ENCODE peak calls at places on chromosomes 7 and 10, in five cellular contexts. One of them, this sample, is unnamed.

GRCh38 chr7:112147752-112148435 is 58.3 kb downstream of the DOCK4 start:
- DNase-seq in upper lobe of right lung: no peak
- DNase-seq in AG04450: no peak
- DNase-seq in hepatocyte: no peak
- DNase-seq in psoas muscle: no peak
- DNase-seq in this sample: no peak

GRCh38 chr7:102029616-102030015 is 212.2 kb downstream of the CUX1 start:
- DNase-seq in AG04450: no peak
- DNase-seq in hepatocyte: no peak
- DNase-seq in upper lobe of right lung: no peak
- DNase-seq in psoas muscle: no peak
- DNase-seq in this sample: no peak

GRCh38 chr10:119867317-119867716 is 5.3 kb downstream of the MCMBP start:
- DNase-seq in AG04450: no peak
- DNase-seq in upper lobe of right lung: no peak
- DNase-seq in hepatocyte: no peak
- DNase-seq in psoas muscle: no peak
- DNase-seq in this sample: no peak

GRCh38 chr10:97974108-97974507 is 56.3 kb downstream of the CRTAC1 start:
- DNase-seq in psoas muscle: no peak
- DNase-seq in AG04450: no peak
- DNase-seq in upper lobe of right lung: no peak
- DNase-seq in hepatocyte: no peak
- DNase-seq in this sample: no peak

GRCh38 chr7:143381427-143382125 is 431 bp downstream of the ZYX start:
- DNase-seq in upper lobe of right lung: peak; percentile 83
- DNase-seq in hepatocyte: peak; percentile 82
- DNase-seq in psoas muscle: peak; percentile 85
- DNase-seq in AG04450: peak; percentile 55
- DNase-seq in this sample: peak; percentile 86

GRCh38 chr10:77308084-77308732 is 329.4 kb downstream of the KCNMA1 start:
- DNase-seq in upper lobe of right lung: no peak
- DNase-seq in hepatocyte: no peak
- DNase-seq in AG04450: no peak
- DNase-seq in psoas muscle: no peak
- DNase-seq in this sample: no peak

GRCh38 chr7:156504687-156505545 is 135.7 kb upstream of the RNF32 start:
- DNase-seq in upper lobe of right lung: no peak
- DNase-seq in hepatocyte: no peak
- DNase-seq in psoas muscle: no peak
- DNase-seq in AG04450: no peak
- DNase-seq in this sample: no peak

GRCh38 chr7:2560175-2560695 is 1.5 kb downstream of the IQCE start:
- DNase-seq in upper lobe of right lung: peak; percentile 46
- DNase-seq in psoas muscle: no peak
- DNase-seq in AG04450: no peak
- DNase-seq in hepatocyte: no peak
- DNase-seq in this sample: no peak

GRCh38 chr10:17041626-17042520 is 87.7 kb downstream of the CUBN start:
- DNase-seq in psoas muscle: no peak
- DNase-seq in AG04450: no peak
- DNase-seq in upper lobe of right lung: no peak
- DNase-seq in hepatocyte: no peak
- DNase-seq in this sample: no peak

GRCh38 chr10:133142523-133143199 is 17.4 kb upstream of the KNDC1 start:
- DNase-seq in psoas muscle: no peak
- DNase-seq in AG04450: no peak
- DNase-seq in upper lobe of right lung: no peak
- DNase-seq in hepatocyte: no peak
- DNase-seq in this sample: no peak

GRCh38 chr10:6275022-6275997 is 72.6 kb downstream of the PFKFB3 start:
- DNase-seq in psoas muscle: peak; percentile 95
- DNase-seq in AG04450: peak; percentile 85
- DNase-seq in upper lobe of right lung: peak; percentile 94
- DNase-seq in hepatocyte: peak; percentile 83
- DNase-seq in this sample: peak; percentile 98

GRCh38 chr7:51066405-51066882 is 250.2 kb downstream of the COBL start:
- DNase-seq in hepatocyte: peak; percentile 44
- DNase-seq in psoas muscle: no peak
- DNase-seq in AG04450: no peak
- DNase-seq in upper lobe of right lung: no peak
- DNase-seq in this sample: no peak

GRCh38 chr10:47031251-47031952 is 120.2 kb downstream of the PTPN20 start:
- DNase-seq in AG04450: no peak
- DNase-seq in hepatocyte: peak; percentile 26
- DNase-seq in upper lobe of right lung: peak; percentile 39
- DNase-seq in psoas muscle: peak; percentile 47
- DNase-seq in this sample: peak; percentile 18

GRCh38 chr10:95229724-95230627 is 35.9 kb downstream of the ACSM6 start:
- DNase-seq in hepatocyte: peak; percentile 35
- DNase-seq in upper lobe of right lung: no peak
- DNase-seq in psoas muscle: no peak
- DNase-seq in AG04450: peak; percentile 88
- DNase-seq in this sample: peak; percentile 95

GRCh38 chr10:78729810-78730209 is 339.0 kb upstream of the ZMIZ1 start:
- DNase-seq in psoas muscle: no peak
- DNase-seq in upper lobe of right lung: no peak
- DNase-seq in hepatocyte: no peak
- DNase-seq in AG04450: no peak
- DNase-seq in this sample: no peak

GRCh38 chr7:27161214-27161720 is 4.1 kb downstream of the HOXA9 start:
- DNase-seq in upper lobe of right lung: peak; percentile 68
- DNase-seq in psoas muscle: peak; percentile 27
- DNase-seq in AG04450: no peak
- DNase-seq in hepatocyte: peak; percentile 15
- DNase-seq in this sample: peak; percentile 50

GRCh38 chr7:65896279-65896678 is 23.4 kb downstream of the VKORC1L1 start:
- DNase-seq in hepatocyte: no peak
- DNase-seq in psoas muscle: no peak
- DNase-seq in AG04450: no peak
- DNase-seq in upper lobe of right lung: no peak
- DNase-seq in this sample: no peak

GRCh38 chr7:82729172-82730030 is 285.8 kb upstream of the CACNA2D1 start:
- DNase-seq in upper lobe of right lung: no peak
- DNase-seq in AG04450: peak; percentile 27
- DNase-seq in psoas muscle: no peak
- DNase-seq in hepatocyte: peak; percentile 61
- DNase-seq in this sample: peak; percentile 32

GRCh38 chr10:75014516-75015230 is 96.8 kb upstream of the SAMD8 start:
- DNase-seq in hepatocyte: no peak
- DNase-seq in upper lobe of right lung: no peak
- DNase-seq in AG04450: no peak
- DNase-seq in psoas muscle: no peak
- DNase-seq in this sample: no peak

GRCh38 chr10:88989824-88990527 is 622 bp upstream of the FAS start:
- DNase-seq in psoas muscle: no peak
- DNase-seq in hepatocyte: peak; percentile 58
- DNase-seq in AG04450: peak; percentile 55
- DNase-seq in upper lobe of right lung: no peak
- DNase-seq in this sample: peak; percentile 87

GRCh38 chr7:80681272-80681885 is 42.9 kb downstream of the CD36 start:
- DNase-seq in AG04450: no peak
- DNase-seq in psoas muscle: no peak
- DNase-seq in hepatocyte: peak; percentile 42
- DNase-seq in upper lobe of right lung: no peak
- DNase-seq in this sample: peak; percentile 60

GRCh38 chr7:82141427-82141826 is 302.1 kb downstream of the CACNA2D1 start:
- DNase-seq in psoas muscle: no peak
- DNase-seq in AG04450: no peak
- DNase-seq in hepatocyte: no peak
- DNase-seq in upper lobe of right lung: no peak
- DNase-seq in this sample: no peak

GRCh38 chr7:133583545-133584171 is 330.8 kb downstream of the EXOC4 start:
- DNase-seq in AG04450: no peak
- DNase-seq in hepatocyte: no peak
- DNase-seq in upper lobe of right lung: no peak
- DNase-seq in psoas muscle: no peak
- DNase-seq in this sample: no peak

GRCh38 chr7:26151650-26151952 is 397 bp upstream of the NFE2L3 start:
- DNase-seq in AG04450: no peak
- DNase-seq in hepatocyte: no peak
- DNase-seq in psoas muscle: no peak
- DNase-seq in upper lobe of right lung: no peak
- DNase-seq in this sample: no peak

GRCh38 chr7:26151096-26151495 is 902 bp upstream of the NFE2L3 start:
- DNase-seq in hepatocyte: no peak
- DNase-seq in upper lobe of right lung: no peak
- DNase-seq in AG04450: no peak
- DNase-seq in psoas muscle: no peak
- DNase-seq in this sample: no peak

GRCh38 chr7:26151953-26152781 is at the start of gene NFE2L3:
- DNase-seq in hepatocyte: peak; percentile 89
- DNase-seq in upper lobe of right lung: peak; percentile 91
- DNase-seq in psoas muscle: peak; percentile 68
- DNase-seq in AG04450: no peak
- DNase-seq in this sample: peak; percentile 89

GRCh38 chr7:26153823-26154783 is 2.1 kb downstream of the NFE2L3 start:
- DNase-seq in AG04450: no peak
- DNase-seq in psoas muscle: no peak
- DNase-seq in hepatocyte: no peak
- DNase-seq in upper lobe of right lung: no peak
- DNase-seq in this sample: peak; percentile 67

GRCh38 chr7:26153246-26153822 is 1.3 kb downstream of the NFE2L3 start:
- DNase-seq in psoas muscle: no peak
- DNase-seq in AG04450: no peak
- DNase-seq in upper lobe of right lung: no peak
- DNase-seq in hepatocyte: no peak
- DNase-seq in this sample: peak; percentile 22
- H3K4me3 ChIP-seq in psoas muscle: peak overlapping the region; percentile 66
- H3K4me3 ChIP-seq in AG04450: peak overlapping the region; percentile 69
- H3K4me3 ChIP-seq in upper lobe of right lung: peak overlapping the region; percentile 61
- H3K4me3 ChIP-seq in hepatocyte: peak overlapping the region; percentile 55
- H3K4me3 ChIP-seq in this sample: peak overlapping the region; percentile 33

DNA sequence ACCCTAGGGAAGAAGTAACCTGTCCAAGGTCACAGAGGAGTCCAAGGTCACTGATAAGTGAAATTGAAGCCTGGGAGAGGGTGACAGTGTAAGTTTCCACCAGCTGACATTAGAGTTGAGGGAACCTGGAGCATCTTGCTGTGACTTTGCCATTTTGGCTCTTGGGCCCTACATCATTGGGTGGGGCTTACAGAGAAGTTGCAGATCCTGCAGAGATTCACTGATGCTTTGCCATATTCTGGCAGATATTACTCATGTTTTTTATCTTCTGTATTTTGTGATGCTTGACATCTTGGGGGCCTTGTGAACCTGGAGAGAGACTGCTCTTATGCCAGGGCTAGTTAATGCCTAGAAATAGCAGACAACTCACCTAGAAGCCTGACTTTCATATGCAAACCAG is 36.5 kb downstream of the SMKR1 start:
- DNase-seq in AG04450: no peak
- DNase-seq in psoas muscle: no peak
- DNase-seq in hepatocyte: no peak
- DNase-seq in upper lobe of right lung: no peak
- DNase-seq in this sample: no peak
- H3K4me3 ChIP-seq in AG04450: no peak overlapping the region
- H3K4me3 ChIP-seq in psoas muscle: no peak overlapping the region
- H3K4me3 ChIP-seq in hepatocyte: no peak overlapping the region
- H3K4me3 ChIP-seq in upper lobe of right lung: no peak overlapping the region
- H3K4me3 ChIP-seq in this sample: no peak overlapping the region

DNA sequence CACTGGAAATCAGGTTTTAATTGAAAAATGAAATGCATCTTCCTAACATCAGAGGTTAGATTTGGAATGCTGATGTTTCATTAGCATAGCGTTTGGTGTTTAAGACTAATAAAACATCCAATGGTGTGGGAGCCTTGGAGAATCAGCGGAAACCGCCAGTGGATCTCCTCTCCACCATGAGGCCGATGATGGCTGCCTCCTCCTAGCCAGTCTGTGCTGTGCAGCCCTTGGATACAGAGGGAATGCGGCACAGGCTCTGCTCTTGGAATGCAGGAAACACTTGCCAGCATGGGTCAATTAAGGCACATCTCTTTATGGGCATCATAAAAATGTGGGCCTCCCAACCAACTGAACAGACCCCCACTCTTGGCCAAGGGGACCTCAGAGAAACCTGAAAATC is 259.9 kb downstream of the GLRX3 start:
- DNase-seq in psoas muscle: no peak
- DNase-seq in AG04450: no peak
- DNase-seq in hepatocyte: no peak
- DNase-seq in upper lobe of right lung: no peak
- DNase-seq in this sample: no peak
- H3K4me3 ChIP-seq in psoas muscle: no peak overlapping the region
- H3K4me3 ChIP-seq in AG04450: no peak overlapping the region
- H3K4me3 ChIP-seq in hepatocyte: no peak overlapping the region
- H3K4me3 ChIP-seq in upper lobe of right lung: no peak overlapping the region
- H3K4me3 ChIP-seq in this sample: no peak overlapping the region

GRCh38 chr7:150567168-150567567 is at the start of gene GIMAP4:
- DNase-seq in upper lobe of right lung: no peak
- DNase-seq in psoas muscle: no peak
- DNase-seq in AG04450: no peak
- DNase-seq in hepatocyte: no peak
- DNase-seq in this sample: no peak
- H3K4me3 ChIP-seq in upper lobe of right lung: peak within 1 kb of the TSS; percentile 63
- H3K4me3 ChIP-seq in psoas muscle: peak within 1 kb of the TSS; percentile 66
- H3K4me3 ChIP-seq in AG04450: no peak within 1 kb of the TSS
- H3K4me3 ChIP-seq in hepatocyte: no peak within 1 kb of the TSS
- H3K4me3 ChIP-seq in this sample: no peak within 1 kb of the TSS

GRCh38 chr10:8180756-8181155 is 126.3 kb downstream of the GATA3 start:
- DNase-seq in upper lobe of right lung: no peak
- DNase-seq in psoas muscle: no peak
- DNase-seq in AG04450: no peak
- DNase-seq in hepatocyte: no peak
- DNase-seq in this sample: no peak
- H3K4me3 ChIP-seq in upper lobe of right lung: no peak overlapping the region
- H3K4me3 ChIP-seq in psoas muscle: no peak overlapping the region
- H3K4me3 ChIP-seq in AG04450: no peak overlapping the region
- H3K4me3 ChIP-seq in hepatocyte: no peak overlapping the region
- H3K4me3 ChIP-seq in this sample: no peak overlapping the region

DNA sequence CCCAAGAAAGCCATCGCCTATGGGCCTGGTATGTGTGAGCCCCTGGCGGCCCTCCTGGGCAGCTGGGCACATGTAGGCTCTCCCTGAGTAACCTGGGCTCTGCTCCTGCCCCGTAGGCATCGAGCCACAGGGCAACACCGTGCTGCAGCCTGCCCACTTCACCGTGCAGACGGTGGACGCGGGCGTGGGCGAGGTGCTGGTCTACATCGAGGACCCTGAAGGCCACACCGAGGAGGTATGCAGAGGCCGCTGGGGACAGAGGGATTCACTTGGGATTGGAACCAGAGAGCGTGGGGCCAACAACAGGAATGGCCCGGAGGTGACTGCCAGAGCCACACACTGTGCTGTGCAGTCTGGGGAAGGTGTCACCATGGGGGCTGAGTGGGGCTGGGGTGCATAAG is 7.3 kb downstream of the FLNC start:
- DNase-seq in upper lobe of right lung: no peak
- DNase-seq in AG04450: no peak
- DNase-seq in psoas muscle: peak; percentile 19
- DNase-seq in hepatocyte: no peak
- DNase-seq in this sample: no peak
- H3K4me3 ChIP-seq in upper lobe of right lung: no peak overlapping the region
- H3K4me3 ChIP-seq in AG04450: no peak overlapping the region
- H3K4me3 ChIP-seq in psoas muscle: peak overlapping the region; percentile 35
- H3K4me3 ChIP-seq in hepatocyte: no peak overlapping the region
- H3K4me3 ChIP-seq in this sample: no peak overlapping the region